ENCODE peak calls at places on chromosomes 12 and 14, in nine cellular contexts. J is stimulated activated naive CD4-positive, alpha-beta T cell; M is Panc1; V is effector memory CD8-positive, alpha-beta T cell; Y is NCI-H774; P is activated T-cell treated with anti-CD3 and anti-CD28 coated beads, Interleukin-2, amount 50 U/mL, for 72 hours; A is WTC11; H is RPMI8226; C is PC-3. Z is an unnamed sample.

GRCh38 chr12:128245890-128246289 is 21.1 kb upstream of the TMEM132C start:
- DNase-seq in J (no peak), V (no peak), A (no peak), P (no peak), M (no peak), C (no peak), Y (no peak), H (no peak), Z (no peak)

GRCh38 chr12:88310666-88311065 is 168.6 kb downstream of the TMTC3 start:
- DNase-seq in H (no peak), P (no peak), J (no peak), Y (no peak), M (no peak), V (no peak), C (no peak), A (no peak), Z (no peak)

GRCh38 chr12:100159391-100160104 is 16.9 kb upstream of the BLTP3B start:
- DNase-seq in M (no peak), H (no peak), V (no peak), P (no peak), J (no peak), C (no peak), A (no peak), Y (no peak), Z (no peak)

GRCh38 chr12:88493651-88494050 is 86.6 kb downstream of the KITLG start:
- DNase-seq in C (peak), P (no peak), J (no peak), Y (no peak), V (no peak), M (no peak), A (no peak), H (no peak), Z (no peak)

GRCh38 chr12:104662908-104663307 is 206.2 kb downstream of the CHST11 start:
- DNase-seq in A (no peak), H (no peak), P (no peak), J (no peak), C (no peak), M (no peak), Y (peak), V (no peak), Z (no peak)

GRCh38 chr14:75452324-75452723 is 24.5 kb downstream of the JDP2 start:
- DNase-seq in H (no peak), Y (no peak), V (no peak), J (no peak), A (no peak), M (no peak), C (no peak), P (no peak), Z (no peak)

GRCh38 chr12:46915082-46915481 is 89.3 kb upstream of the SLC38A4 start:
- DNase-seq in C (peak), J (no peak), V (no peak), A (no peak), Y (no peak), P (no peak), H (no peak), M (no peak), Z (no peak)

GRCh38 chr14:61585598-61586538 is 109.4 kb upstream of the HIF1A start:
- DNase-seq in M (no peak), V (no peak), H (no peak), Y (no peak), A (no peak), C (peak), J (no peak), P (no peak), Z (no peak)

GRCh38 chr12:59887204-59887603 is 291.4 kb downstream of the SLC16A7 start:
- DNase-seq in P (no peak), A (no peak), Y (no peak), V (no peak), M (no peak), H (no peak), C (no peak), J (no peak), Z (no peak)

GRCh38 chr14:93133476-93133875 is 17.8 kb upstream of the ITPK1 start:
- DNase-seq in A (no peak), M (no peak), C (peak), Y (no peak), J (no peak), V (no peak), P (no peak), H (no peak), Z (no peak)

GRCh38 chr14:59407246-59407615 is 57.9 kb downstream of the GPR135 start:
- DNase-seq in C (peak), A (no peak), Y (no peak), J (no peak), M (no peak), P (no peak), V (no peak), H (no peak), Z (no peak)

GRCh38 chr14:99194136-99194535 is 77.9 kb downstream of the BCL11B start:
- DNase-seq in J (no peak), Y (no peak), V (no peak), A (no peak), H (no peak), M (no peak), P (no peak), C (no peak), Z (no peak)

GRCh38 chr12:117134059-117134458 is 34.8 kb upstream of the TESC start:
- DNase-seq in M (no peak), Y (no peak), C (no peak), A (no peak), V (peak), J (no peak), H (no peak), P (peak), Z (no peak)

GRCh38 chr12:47111854-47112253 is 32.1 kb upstream of the AMIGO2 start:
- DNase-seq in P (peak), H (no peak), C (no peak), A (no peak), V (no peak), M (no peak), Y (no peak), J (no peak), Z (no peak)

GRCh38 chr12:75979181-75979580 is 52.4 kb downstream of the PHLDA1 start:
- DNase-seq in P (peak), V (no peak), H (no peak), J (no peak), A (no peak), Y (no peak), M (no peak), C (peak), Z (no peak)

GRCh38 chr14:85565862-85566296 is 35.9 kb downstream of the FLRT2 start:
- DNase-seq in J (no peak), H (no peak), Y (no peak), M (no peak), A (no peak), P (no peak), C (peak), V (no peak), Z (no peak)

GRCh38 chr14:60161176-60162107 is 3.8 kb downstream of the DHRS7 start:
- DNase-seq in Y (no peak), C (peak), A (no peak), J (no peak), M (no peak), H (no peak), P (no peak), V (no peak), Z (no peak)

Z was measured in NCI-H2081 treated with DMSO at 0.1 percent for 48 hours.